ENCODE peak calls at places on chromosome 11, in nine cellular contexts. P is brain microvascular endothelial cell; Y is CD8-positive, alpha-beta memory T cell; X is DND-41; R is body of pancreas; U is MM.1S; A is heart right ventricle; Q is A549; K is ovary. F is an unnamed sample.

GRCh38 chr11:86152901-86153300 is 84.0 kb upstream of the PICALM start:
- DNase-seq in K (no peak), Q (no peak), U (no peak), A (no peak), P (no peak), Y (no peak), X (no peak), R (no peak), F (no peak)

GRCh38 chr11:12397953-12398352 is 20.6 kb downstream of the PARVA start:
- DNase-seq in A (peak), Y (no peak), U (no peak), R (no peak), P (peak), K (peak), Q (no peak), X (no peak), F (no peak)

GRCh38 chr11:25520459-25520858 is 811.5 kb upstream of the ANO3 start:
- DNase-seq in Y (no peak), A (no peak), Q (no peak), X (no peak), P (no peak), R (no peak), K (no peak), U (no peak), F (no peak)

GRCh38 chr11:7115775-7116174 is 27.0 kb downstream of the RBMXL2 start:
- DNase-seq in P (no peak), R (no peak), Y (no peak), U (no peak), Q (no peak), A (no peak), X (no peak), K (no peak), F (no peak)

GRCh38 chr11:11043676-11044075 is 185.8 kb upstream of the ZBED5 start:
- DNase-seq in K (no peak), R (no peak), U (no peak), A (no peak), Q (no peak), X (no peak), P (no peak), Y (no peak), F (no peak)

GRCh38 chr11:83721286-83721685 is 435.1 kb upstream of the CCDC90B start:
- DNase-seq in U (no peak), P (no peak), Q (no peak), X (no peak), K (no peak), R (no peak), Y (no peak), A (no peak), F (no peak)

GRCh38 chr11:36373040-36374010 is 77.2 kb downstream of the PRR5L start:
- DNase-seq in P (no peak), R (no peak), K (no peak), X (no peak), Q (no peak), Y (no peak), A (no peak), U (no peak), F (no peak)

GRCh38 chr11:45264839-45265515 is 21.2 kb downstream of the SYT13 start:
- DNase-seq in X (no peak), P (peak), Q (peak), Y (no peak), U (no peak), K (no peak), A (no peak), R (no peak), F (no peak)

GRCh38 chr11:66289548-66290331 is 797 bp upstream of the YIF1A start:
- DNase-seq in Q (peak), P (no peak), A (peak), X (peak), U (peak), K (peak), R (peak), Y (peak), F (peak)

GRCh38 chr11:36292311-36292722 is 3.1 kb upstream of the COMMD9 start:
- DNase-seq in X (peak), Q (peak), K (no peak), U (peak), P (no peak), R (no peak), Y (no peak), A (no peak), F (peak)

GRCh38 chr11:124640660-124641059 is 18.0 kb downstream of the TBRG1 start:
- DNase-seq in Y (no peak), Q (no peak), A (no peak), X (no peak), K (no peak), U (no peak), R (no peak), P (no peak), F (no peak)

GRCh38 chr11:126638663-126639062 is 283.2 kb downstream of the ST3GAL4 start:
- DNase-seq in R (no peak), A (no peak), Y (no peak), X (no peak), K (no peak), U (no peak), P (no peak), Q (no peak), F (no peak)

GRCh38 chr11:86931059-86931964 is 23.9 kb downstream of the FZD4 start:
- DNase-seq in Y (no peak), R (no peak), A (no peak), Q (no peak), U (no peak), K (no peak), X (no peak), P (no peak), F (no peak)

GRCh38 chr11:95230054-95231034 is 658 bp downstream of the SESN3 start:
- DNase-seq in R (peak), P (peak), X (peak), U (peak), Y (peak), Q (peak), A (no peak), K (peak), F (no peak)

GRCh38 chr11:103536335-103536722 is 427.1 kb downstream of the DYNC2H1 start:
- DNase-seq in Y (no peak), R (no peak), Q (no peak), A (peak), X (no peak), P (no peak), K (no peak), U (no peak), F (no peak)

GRCh38 chr11:1117970-1118369 is 39.8 kb upstream of the MUC5AC start:
- DNase-seq in A (no peak), X (no peak), K (no peak), Q (no peak), Y (no peak), U (no peak), P (no peak), R (no peak), F (no peak)

GRCh38 chr11:61657566-61657965 is 22.6 kb upstream of the DAGLA start:
- DNase-seq in Y (no peak), Q (no peak), U (no peak), P (no peak), X (no peak), R (peak), K (no peak), A (no peak), F (no peak)

GRCh38 chr11:128981254-128981653 is 38.6 kb upstream of the TP53AIP1 start:
- DNase-seq in X (no peak), P (no peak), U (no peak), R (no peak), A (no peak), Q (no peak), K (no peak), Y (no peak), F (no peak)

GRCh38 chr11:116657842-116658825 is 114.7 kb downstream of the BUD13 start:
- DNase-seq in P (no peak), U (no peak), A (no peak), R (no peak), X (no peak), K (no peak), Q (no peak), Y (no peak), F (no peak)

GRCh38 chr11:125591659-125592304 is 870 bp upstream of the STT3A start:
- DNase-seq in R (peak), Q (peak), K (peak), U (peak), P (peak), X (peak), Y (peak), A (peak), F (peak)

GRCh38 chr11:117819096-117820040 is 5.2 kb downstream of the FXYD2 start:
- DNase-seq in Y (no peak), A (peak), P (peak), U (peak), K (peak), Q (peak), X (peak), R (peak), F (peak)

GRCh38 chr11:82356316-82356715 is 377.3 kb downstream of the FAM181B start:
- DNase-seq in P (no peak), U (no peak), R (no peak), X (no peak), K (no peak), Y (no peak), A (no peak), Q (no peak), F (no peak)

GRCh38 chr11:43447124-43447523 is 88.4 kb downstream of the TTC17 start:
- DNase-seq in K (no peak), X (peak), A (no peak), P (no peak), Y (no peak), R (no peak), U (no peak), Q (no peak), F (no peak)

GRCh38 chr11:44632466-44633123 is 67.1 kb downstream of the CD82 start:
- DNase-seq in R (no peak), Y (no peak), K (no peak), Q (peak), A (peak), P (peak), U (no peak), X (peak), F (peak)

DNA sequence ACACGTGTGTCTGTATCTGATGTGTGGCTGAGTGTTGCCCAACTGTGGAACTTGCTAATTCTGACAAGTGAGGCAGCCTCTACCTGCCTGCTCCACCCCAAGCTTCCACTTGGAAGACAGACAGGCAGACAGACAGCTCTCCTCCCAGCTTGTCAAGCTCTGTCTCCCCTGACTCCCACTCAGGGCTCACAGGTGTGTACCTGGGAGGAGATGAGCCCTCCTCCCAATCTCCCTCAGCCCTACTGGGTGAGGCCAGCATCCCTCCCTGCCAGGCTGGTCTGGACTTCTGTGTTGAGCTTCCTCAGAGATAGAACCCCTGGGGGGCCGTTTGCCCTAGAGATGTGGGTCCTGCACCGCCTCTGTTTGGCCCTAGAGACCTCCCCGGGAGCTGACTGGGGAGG is 1.0 kb upstream of the CHRM1 start:
- DNase-seq in U (no peak), X (no peak), R (peak), Y (no peak), K (no peak), Q (no peak), P (no peak), A (no peak), F (no peak)
- H3K4me3 ChIP-seq in U (no peak), X (no peak), R (no peak), Y (no peak), K (no peak), Q (no peak), P (no peak), A (no peak), F (no peak)

GRCh38 chr11:122175316-122175715 is 59.3 kb upstream of the BLID start:
- DNase-seq in K (no peak), X (no peak), P (no peak), U (no peak), R (no peak), Q (no peak), Y (no peak), A (no peak), F (no peak)

GRCh38 chr11:122178795-122179194 is 62.8 kb upstream of the BLID start:
- DNase-seq in P (no peak), Q (no peak), R (no peak), A (no peak), U (no peak), K (no peak), Y (no peak), X (no peak), F (no peak)

GRCh38 chr11:122173587-122173986 is 57.6 kb upstream of the BLID start:
- DNase-seq in A (no peak), R (no peak), U (no peak), X (no peak), Y (no peak), K (no peak), P (no peak), Q (no peak), F (no peak)

GRCh38 chr11:122177238-122177637 is 61.2 kb upstream of the BLID start:
- DNase-seq in P (no peak), A (no peak), R (no peak), Q (no peak), Y (no peak), U (no peak), X (no peak), K (no peak), F (no peak)

DNA sequence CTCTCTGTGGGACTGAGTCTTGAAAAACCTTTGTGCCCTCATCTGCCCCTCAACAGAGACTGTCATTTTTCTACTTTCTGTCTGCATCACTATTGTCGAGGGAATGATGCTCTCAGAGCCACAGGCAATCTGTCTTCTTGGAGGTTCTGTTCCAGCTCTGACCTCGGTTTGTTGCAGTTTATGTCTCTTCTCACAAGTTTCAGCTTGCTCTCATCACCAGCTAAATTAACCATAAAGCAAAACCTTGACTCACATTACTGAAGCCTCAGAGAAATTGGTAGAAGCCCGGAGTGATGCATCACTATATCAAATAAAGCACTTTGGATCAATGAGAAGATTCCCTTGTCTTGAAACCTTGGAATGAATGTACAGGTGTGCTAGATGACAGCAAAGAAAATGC is 60.6 kb upstream of the BLID start:
- DNase-seq in P (no peak), X (no peak), Q (no peak), R (no peak), Y (no peak), A (no peak), K (no peak), U (no peak), F (no peak)
- H3K4me3 ChIP-seq in P (peak), X (no peak), Q (no peak), R (no peak), Y (no peak), A (no peak), K (no peak), U (no peak), F (no peak)

GRCh38 chr11:75522645-75523044 is 3.1 kb downstream of the GDPD5 start:
- DNase-seq in K (no peak), A (no peak), R (no peak), Y (no peak), P (no peak), X (no peak), U (no peak), Q (no peak), F (no peak)
- H3K4me3 ChIP-seq in K (no peak), A (no peak), R (no peak), Y (no peak), P (no peak), X (no peak), U (no peak), Q (no peak), F (no peak)

DNA sequence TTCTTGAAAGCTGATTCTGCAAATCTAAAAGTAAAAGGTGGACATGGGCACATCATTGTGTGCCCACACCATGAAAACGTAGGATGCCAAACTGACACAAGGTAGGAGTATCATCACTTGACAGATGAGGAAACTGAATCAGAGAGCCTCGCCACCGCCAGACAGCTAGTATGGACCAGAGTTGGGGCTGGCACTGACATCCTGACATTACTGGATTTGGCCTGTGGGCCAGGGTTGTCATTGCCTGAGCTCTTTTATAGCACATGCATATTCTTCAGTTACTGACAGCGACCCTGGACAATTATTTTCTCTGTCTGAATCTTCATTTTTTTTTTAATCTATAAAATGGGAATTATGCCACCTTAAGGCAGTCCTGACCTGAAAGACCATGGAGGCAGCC is 16.5 kb downstream of the USP35 start:
- DNase-seq in U (no peak), X (no peak), A (no peak), R (no peak), P (no peak), K (no peak), Q (no peak), Y (no peak), F (no peak)
- H3K4me3 ChIP-seq in U (no peak), X (no peak), A (no peak), R (no peak), P (no peak), K (no peak), Q (no peak), Y (no peak), F (no peak)

DNA sequence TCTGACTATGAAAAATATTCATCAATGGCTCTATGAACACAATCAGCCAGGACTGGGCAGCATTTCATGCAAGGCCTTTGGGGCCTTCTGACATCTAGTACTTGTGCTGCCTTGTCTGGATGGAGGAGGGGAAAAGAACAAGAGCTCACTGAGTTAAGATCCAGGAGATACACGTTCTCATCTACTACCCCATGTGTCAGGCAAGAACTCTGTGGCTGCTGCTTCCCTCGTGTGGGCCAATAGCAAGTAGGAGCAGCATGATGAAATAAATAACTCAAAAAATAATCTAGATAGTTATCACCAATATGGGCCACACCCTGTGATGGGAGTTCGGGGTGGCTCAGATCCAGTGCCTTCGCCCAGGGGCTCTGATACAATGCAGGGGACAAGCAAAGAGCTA is 7.3 kb downstream of the KCNE3 start:
- DNase-seq in P (no peak), Y (no peak), K (no peak), R (no peak), X (no peak), Q (no peak), U (no peak), A (no peak), F (no peak)
- H3K4me3 ChIP-seq in P (no peak), Y (no peak), K (no peak), R (no peak), X (no peak), Q (no peak), U (no peak), A (peak), F (no peak)

GRCh38 chr11:14359573-14360031 is 619 bp upstream of the RRAS2 start:
- DNase-seq in U (no peak), A (no peak), P (no peak), R (no peak), K (no peak), Q (no peak), X (no peak), Y (no peak), F (no peak)
- H3K4me3 ChIP-seq in U (peak), A (peak), P (peak), R (no peak), K (no peak), Q (peak), X (peak), Y (peak), F (no peak)

GRCh38 chr11:133503776-133504175 is 28.5 kb downstream of the OPCML start:
- DNase-seq in A (no peak), R (no peak), U (no peak), Q (no peak), K (no peak), Y (no peak), X (no peak), P (no peak), F (no peak)

GRCh38 chr11:133500435-133500834 is 31.9 kb downstream of the OPCML start:
- DNase-seq in P (no peak), R (no peak), U (no peak), K (no peak), Q (no peak), A (no peak), X (no peak), Y (no peak), F (no peak)

GRCh38 chr11:133500936-133501335 is 31.4 kb downstream of the OPCML start:
- DNase-seq in U (no peak), Y (no peak), R (no peak), X (no peak), P (no peak), A (no peak), K (no peak), Q (no peak), F (no peak)

GRCh38 chr11:133501643-133502535 is 30.4 kb downstream of the OPCML start:
- DNase-seq in R (no peak), U (no peak), Y (no peak), Q (no peak), X (no peak), P (no peak), K (no peak), A (peak), F (no peak)

GRCh38 chr11:133498969-133499368 is 33.3 kb downstream of the OPCML start:
- DNase-seq in A (no peak), K (no peak), R (no peak), Y (no peak), P (no peak), X (no peak), U (no peak), Q (no peak), F (no peak)
- H3K4me3 ChIP-seq in A (no peak), K (no peak), R (no peak), Y (no peak), P (no peak), X (no peak), U (no peak), Q (no peak), F (no peak)

GRCh38 chr11:119336744-119337469 is 2.6 kb downstream of the RNF26 start:
- DNase-seq in X (no peak), Y (no peak), R (no peak), U (no peak), K (no peak), P (no peak), A (no peak), Q (no peak), F (no peak)

GRCh38 chr11:119337581-119338317 is 2.9 kb downstream of the C1QTNF5 start:
- DNase-seq in X (peak), Y (no peak), K (no peak), R (no peak), U (no peak), A (no peak), P (no peak), Q (no peak), F (no peak)

GRCh38 chr11:119339581-119340334 is 925 bp downstream of the C1QTNF5 start:
- DNase-seq in P (no peak), K (peak), R (peak), Q (no peak), Y (no peak), U (no peak), X (no peak), A (peak), F (no peak)

GRCh38 chr11:119338946-119339580 is 1.6 kb downstream of the C1QTNF5 start:
- DNase-seq in K (no peak), U (no peak), R (no peak), P (no peak), Y (no peak), X (no peak), A (no peak), Q (no peak), F (no peak)

GRCh38 chr11:119338318-119338890 is 2.3 kb downstream of the C1QTNF5 start:
- DNase-seq in A (no peak), X (peak), Y (peak), U (peak), Q (peak), P (peak), K (peak), R (peak), F (peak)
- H3K4me3 ChIP-seq in A (peak), X (no peak), Y (no peak), U (no peak), Q (no peak), P (peak), K (no peak), R (no peak), F (no peak)

F was measured in GM12865.